ENCODE peak calls at places on chromosomes 11 and 22, in nine cellular contexts. Z, F, L, U, R, Y, A, H and W are unnamed samples.

GRCh38 chr11:47229161-47229560 is 14.4 kb downstream of the DDB2 start:
- DNase-seq in Z (no peak), F (no peak), L (no peak), U (no peak), R (no peak), Y (no peak), A (no peak), H (no peak), W (no peak)

GRCh38 chr11:59755701-59756495 is 722 bp downstream of the STX3 start:
- DNase-seq in Z (peak), F (peak), L (peak), U (peak), R (peak), Y (peak), A (no peak), H (peak), W (peak)

GRCh38 chr11:102733232-102733875 is 8.6 kb upstream of the MMP8 start:
- DNase-seq in Z (peak), F (peak), L (peak), U (peak), R (peak), Y (peak), A (no peak), H (peak), W (no peak)

GRCh38 chr11:7639643-7640025 is 33.7 kb downstream of the CYB5R2 start:
- DNase-seq in Z (no peak), F (no peak), L (no peak), U (peak), R (peak), Y (no peak), A (no peak), H (no peak), W (no peak)

GRCh38 chr11:1503708-1504104 is 17.1 kb upstream of the MOB2 start:
- DNase-seq in Z (no peak), F (no peak), L (no peak), U (peak), R (no peak), Y (no peak), A (no peak), H (no peak), W (no peak)

GRCh38 chr11:19632435-19632834 is 80.2 kb upstream of the NAV2 start:
- DNase-seq in Z (no peak), F (no peak), L (no peak), U (no peak), R (no peak), Y (no peak), A (no peak), H (no peak), W (peak)

GRCh38 chr11:117585631-117586030 is 211.4 kb downstream of the DSCAML1 start:
- DNase-seq in Z (no peak), F (no peak), L (no peak), U (no peak), R (no peak), Y (no peak), A (no peak), H (no peak), W (no peak)

GRCh38 chr11:70828498-70829159 is 423.7 kb downstream of the SHANK2 start:
- DNase-seq in Z (no peak), F (no peak), L (no peak), U (no peak), R (peak), Y (no peak), A (no peak), H (no peak), W (no peak)

GRCh38 chr11:20050048-20050447 is 110.2 kb downstream of the DBX1 start:
- DNase-seq in Z (no peak), F (no peak), L (no peak), U (no peak), R (no peak), Y (no peak), A (no peak), H (no peak), W (no peak)

GRCh38 chr11:73999581-74000306 is 9.1 kb downstream of the UCP3 start:
- DNase-seq in Z (peak), F (no peak), L (no peak), U (no peak), R (no peak), Y (no peak), A (no peak), H (no peak), W (no peak)

GRCh38 chr22:19870153-19871022 is 15.7 kb upstream of the GNB1L start:
- DNase-seq in Z (peak), F (no peak), L (no peak), U (no peak), R (no peak), Y (peak), A (no peak), H (peak), W (no peak)

GRCh38 chr11:8719260-8720190 is 36.9 kb downstream of the RPL27A start:
- DNase-seq in Z (no peak), F (peak), L (no peak), U (no peak), R (peak), Y (no peak), A (no peak), H (peak), W (peak)

GRCh38 chr11:99937330-99937729 is 749.8 kb upstream of the ARHGAP42 start:
- DNase-seq in Z (no peak), F (no peak), L (no peak), U (no peak), R (no peak), Y (no peak), A (no peak), H (no peak), W (no peak)

GRCh38 chr11:92453055-92453454 is 228.4 kb downstream of the FAT3 start:
- DNase-seq in Z (no peak), F (no peak), L (no peak), U (no peak), R (no peak), Y (no peak), A (no peak), H (no peak), W (no peak)

GRCh38 chr11:61524446-61524845 is 15.9 kb downstream of the LRRC10B start:
- DNase-seq in Z (no peak), F (no peak), L (no peak), U (no peak), R (no peak), Y (no peak), A (no peak), H (no peak), W (no peak)

GRCh38 chr11:64759722-64760719 is at the start of gene PYGM:
- DNase-seq in Z (peak), F (no peak), L (no peak), U (no peak), R (no peak), Y (peak), A (no peak), H (no peak), W (no peak)

GRCh38 chr11:110613526-110613925 is 98.7 kb downstream of the ARHGAP20 start:
- DNase-seq in Z (no peak), F (no peak), L (no peak), U (no peak), R (no peak), Y (no peak), A (no peak), H (no peak), W (no peak)

GRCh38 chr11:41282436-41282835 is 177.0 kb downstream of the LRRC4C start:
- DNase-seq in Z (no peak), F (no peak), L (no peak), U (no peak), R (no peak), Y (no peak), A (no peak), H (no peak), W (no peak)

GRCh38 chr11:125517116-125517804 is 21.2 kb upstream of the FEZ1 start:
- DNase-seq in Z (no peak), F (no peak), L (no peak), U (no peak), R (no peak), Y (peak), A (no peak), H (no peak), W (no peak)

GRCh38 chr11:111428113-111428876 is 49.2 kb upstream of the POU2AF1 start:
- DNase-seq in Z (no peak), F (no peak), L (no peak), U (no peak), R (no peak), Y (no peak), A (no peak), H (no peak), W (no peak)

GRCh38 chr11:60788401-60789110 is 3.4 kb downstream of the MS4A10 start:
- DNase-seq in Z (peak), F (no peak), L (no peak), U (no peak), R (no peak), Y (no peak), A (no peak), H (no peak), W (no peak)

GRCh38 chr11:75577198-75577597 is 15.1 kb downstream of the SERPINH1 start:
- DNase-seq in Z (no peak), F (no peak), L (no peak), U (peak), R (peak), Y (peak), A (no peak), H (no peak), W (no peak)
- TF ChIP-seq CTCF in Z (peak), F (peak), L (no peak), U (no peak), R (peak), Y (peak), A (peak), H (peak), W (no peak)

GRCh38 chr11:84021291-84021690 is 735.1 kb upstream of the CCDC90B start:
- DNase-seq in Z (no peak), F (no peak), L (no peak), U (no peak), R (no peak), Y (no peak), A (no peak), H (no peak), W (no peak)
- TF ChIP-seq POLR2AphosphoS5 in Z (no peak), F (no peak), L (no peak), U (no peak), R (no peak), Y (no peak), A (no peak), H (no peak), W (no peak)

DNA sequence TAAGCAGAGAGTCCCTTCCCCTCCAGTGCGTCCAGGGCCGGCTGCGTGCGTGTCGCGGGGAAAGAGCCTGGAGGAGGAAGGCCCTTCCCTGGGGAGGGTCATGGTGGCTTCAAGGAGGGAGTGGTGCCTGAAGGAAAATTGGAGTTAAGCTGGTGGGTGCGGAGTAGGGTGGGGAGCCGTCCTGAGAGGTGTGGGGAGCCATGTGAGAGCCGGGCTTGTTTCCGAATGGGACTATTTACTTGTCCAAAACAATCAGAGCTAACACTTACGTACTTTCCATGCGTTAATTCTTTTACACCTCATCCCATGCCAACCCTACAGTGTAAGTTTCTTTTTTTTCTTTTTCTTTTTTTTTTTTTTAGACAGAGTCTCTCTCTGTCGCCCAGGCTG is 762 bp downstream of the IGHMBP2 start:
- DNase-seq in Z (no peak), F (no peak), L (peak), U (no peak), R (peak), Y (no peak), A (no peak), H (no peak), W (no peak)
- H3K27ac ChIP-seq in Z (peak), F (peak), L (peak), U (peak), R (peak), Y (no peak), A (peak), H (peak), W (peak)

GRCh38 chr11:120929664-120930154 is 94.2 kb upstream of the TBCEL start:
- DNase-seq in Z (no peak), F (peak), L (peak), U (peak), R (peak), Y (peak), A (no peak), H (peak), W (no peak)
- TF ChIP-seq CTCF in Z (no peak), F (peak), L (peak), U (no peak), R (peak), Y (peak), A (peak), H (peak), W (no peak)

DNA sequence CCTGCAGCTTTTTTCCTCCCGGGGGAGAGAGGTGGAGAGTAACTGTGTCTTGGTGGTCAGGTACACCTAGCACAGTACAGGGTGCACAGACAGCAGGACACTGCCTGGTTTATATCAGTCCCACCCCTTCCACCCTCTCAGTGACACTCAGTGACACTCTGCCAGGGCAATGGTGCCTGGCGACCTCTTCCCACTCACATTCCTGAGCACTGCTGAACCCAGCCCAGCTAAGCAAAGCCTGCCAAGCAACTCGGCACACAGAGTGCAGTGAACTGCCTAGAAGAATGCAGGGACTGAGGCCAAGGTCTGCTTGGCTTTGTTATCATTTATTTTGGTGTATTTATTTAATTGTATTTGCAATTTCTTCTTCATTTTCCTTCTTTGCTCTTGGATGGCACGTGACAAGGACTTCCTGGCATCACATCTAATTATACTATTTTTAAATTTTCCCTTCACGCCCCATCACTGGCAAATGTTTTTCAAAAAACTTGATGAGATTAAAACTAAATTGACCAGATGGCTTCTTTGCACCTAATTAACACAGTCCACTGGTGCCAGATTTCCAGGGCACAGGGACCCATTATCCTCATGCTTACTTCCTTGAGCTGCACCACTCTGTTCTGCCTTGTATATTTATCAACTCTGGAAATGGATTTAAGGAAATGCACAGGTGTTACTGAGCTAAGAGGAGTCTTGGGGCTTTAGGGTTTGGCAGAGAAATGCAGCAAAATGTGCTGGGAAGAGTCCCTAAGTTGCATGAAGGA is 205.6 kb downstream of the ADAMTS15 start:
- DNase-seq in Z (no peak), F (no peak), L (no peak), U (peak), R (peak), Y (peak), A (no peak), H (no peak), W (peak)
- TF ChIP-seq POLR2AphosphoS5 in Z (peak), F (no peak), L (no peak), U (peak), R (peak), Y (no peak), A (no peak), H (no peak), W (no peak)

GRCh38 chr11:66609951-66610617 is 6.3 kb upstream of the RBM14 start:
- DNase-seq in Z (no peak), F (no peak), L (no peak), U (no peak), R (no peak), Y (no peak), A (no peak), H (no peak), W (no peak)

GRCh38 chr11:66616379-66617147 is at the start of gene RBM14:
- DNase-seq in Z (peak), F (peak), L (peak), U (peak), R (peak), Y (peak), A (peak), H (peak), W (peak)

GRCh38 chr11:66612458-66612857 is 4.0 kb upstream of the RBM14 start:
- DNase-seq in Z (no peak), F (no peak), L (no peak), U (no peak), R (no peak), Y (no peak), A (no peak), H (no peak), W (no peak)

GRCh38 chr11:66617148-66617814 is 851 bp downstream of the RBM14 start:
- DNase-seq in Z (peak), F (no peak), L (peak), U (no peak), R (no peak), Y (no peak), A (no peak), H (no peak), W (no peak)

DNA sequence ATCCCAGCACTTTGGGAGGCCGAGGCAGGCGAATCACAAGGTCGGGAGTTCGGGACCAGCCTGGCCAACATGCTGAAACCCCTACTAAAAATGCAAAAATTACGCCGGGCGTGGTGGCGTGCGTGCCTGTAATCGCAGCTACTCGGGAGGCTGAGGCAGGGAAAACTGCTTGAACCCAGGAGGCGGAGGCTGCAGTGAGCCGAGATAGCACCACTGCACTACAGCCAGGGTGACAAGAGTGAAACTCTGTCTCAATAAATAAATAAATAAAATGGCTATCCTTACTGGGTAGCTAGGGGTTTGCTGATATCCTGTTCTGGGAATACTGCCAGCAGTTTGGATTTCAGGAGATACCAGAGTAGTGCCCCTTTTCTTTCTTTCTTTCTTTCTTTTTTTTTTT is 2.4 kb upstream of the RBM14 start:
- DNase-seq in Z (no peak), F (no peak), L (no peak), U (no peak), R (no peak), Y (no peak), A (no peak), H (no peak), W (no peak)
- H3K27ac ChIP-seq in Z (no peak), F (no peak), L (no peak), U (no peak), R (no peak), Y (no peak), A (no peak), H (no peak), W (no peak)

DNA sequence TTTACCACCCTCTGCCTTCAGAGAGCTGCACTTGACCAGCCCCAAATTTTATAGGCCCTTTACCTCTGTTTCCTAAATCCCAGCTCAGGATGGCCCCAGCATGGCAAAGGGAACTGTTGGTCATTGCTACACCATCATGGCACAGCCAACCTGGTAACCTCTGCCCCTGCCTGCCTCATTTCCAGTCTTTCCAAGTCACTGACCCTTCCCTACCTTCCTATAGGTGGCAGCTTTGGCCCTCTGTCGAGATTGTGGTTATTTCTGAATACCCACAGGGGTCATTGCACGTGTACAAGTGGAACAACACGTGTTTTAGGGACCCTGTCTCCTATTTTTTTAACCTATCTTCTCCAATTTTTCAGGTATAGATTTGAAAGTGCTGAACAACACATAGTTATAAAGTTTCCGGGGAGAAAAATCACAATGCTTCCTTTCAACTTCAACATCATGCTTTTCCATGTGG is 2.8 kb downstream of the GALNT18 start:
- DNase-seq in Z (no peak), F (no peak), L (no peak), U (no peak), R (no peak), Y (no peak), A (no peak), H (peak), W (no peak)
- TF ChIP-seq CTCF in Z (no peak), F (peak), L (no peak), U (no peak), R (no peak), Y (peak), A (peak), H (no peak), W (no peak)

GRCh38 chr22:29816980-29817379 is 21.1 kb downstream of the ASCC2 start:
- DNase-seq in Z (no peak), F (no peak), L (no peak), U (no peak), R (no peak), Y (no peak), A (no peak), H (no peak), W (no peak)
- TF ChIP-seq POLR2AphosphoS5 in Z (no peak), F (no peak), L (no peak), U (no peak), R (no peak), Y (no peak), A (no peak), H (no peak), W (no peak)

DNA sequence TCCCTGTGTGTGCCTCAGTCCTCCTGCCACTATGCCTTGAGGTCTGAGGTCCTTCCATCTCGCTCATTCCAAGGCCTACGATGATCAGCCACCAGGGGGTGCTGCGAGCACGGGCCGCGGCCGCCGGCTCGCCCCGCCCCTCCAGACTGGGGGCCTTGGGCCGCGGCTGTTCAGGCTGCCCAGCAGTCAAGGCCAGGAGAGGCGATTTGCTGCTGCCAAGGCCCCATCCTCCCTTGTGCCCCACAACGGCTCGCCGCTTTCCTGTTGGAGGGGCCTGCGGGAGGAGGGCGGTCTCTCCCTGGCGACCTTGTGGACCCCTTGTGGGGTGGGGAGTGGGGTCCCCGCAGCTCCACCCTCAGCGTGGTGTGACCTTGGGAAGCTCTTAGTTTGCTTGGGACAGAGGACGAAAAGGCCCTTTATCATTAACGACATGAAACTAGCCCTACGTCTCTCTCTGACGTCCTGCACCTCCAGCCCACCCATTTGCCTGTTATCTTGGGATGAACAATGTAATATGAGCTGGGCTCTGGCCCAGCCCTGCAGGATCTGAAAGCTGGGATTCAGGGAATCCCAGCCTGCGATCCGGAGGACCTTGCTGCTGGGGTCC is 5.4 kb upstream of the GALR3 start:
- DNase-seq in Z (peak), F (no peak), L (peak), U (peak), R (peak), Y (peak), A (no peak), H (peak), W (no peak)
- H3K27ac ChIP-seq in Z (peak), F (peak), L (no peak), U (no peak), R (no peak), Y (peak), A (no peak), H (peak), W (peak)